ENCODE peak calls at places on chromosomes 12 and 14, in ten cellular contexts. M is left lung; N is A549; P is CD4-positive, CD25-positive, alpha-beta regulatory T cell; Y is mesendoderm; E is epithelial cell of prostate; Z is WERI-Rb-1; C is suprapubic skin; B is neural progenitor cell; R is CD8-positive, alpha-beta memory T cell. V is an unnamed sample.

GRCh38 chr14:84343637-84344036 is 1186.3 kb upstream of the FLRT2 start:
- DNase-seq in M (no peak), N (no peak), P (no peak), Y (no peak), E (no peak), Z (no peak), C (no peak), B (no peak), R (no peak), V (no peak)

GRCh38 chr12:89252284-89252683 is 100.0 kb downstream of the DUSP6 start:
- DNase-seq in M (no peak), N (no peak), P (no peak), Y (no peak), E (peak; percentile 66), Z (no peak), C (no peak), B (no peak), R (no peak), V (no peak)

GRCh38 chr14:67573268-67574010 is 26.6 kb downstream of the PIGH start:
- DNase-seq in M (no peak), N (no peak), P (no peak), Y (no peak), E (no peak), Z (no peak), C (peak; percentile 56), B (no peak), R (no peak), V (no peak)

GRCh38 chr14:101961746-101962502 is 2.4 kb upstream of the DYNC1H1 start:
- DNase-seq in M (no peak), N (no peak), P (no peak), Y (no peak), E (no peak), Z (no peak), C (no peak), B (no peak), R (no peak), V (no peak)

GRCh38 chr12:115093261-115093660 is 409.3 kb upstream of the TBX3 start:
- DNase-seq in M (no peak), N (no peak), P (no peak), Y (no peak), E (no peak), Z (no peak), C (no peak), B (no peak), R (no peak), V (no peak)

GRCh38 chr12:20184514-20184913 is 183.8 kb upstream of the PDE3A start:
- DNase-seq in M (no peak), N (no peak), P (no peak), Y (no peak), E (no peak), Z (no peak), C (no peak), B (no peak), R (no peak), V (no peak)

GRCh38 chr12:263574-263973 is 938 bp upstream of the SLC6A13 start:
- DNase-seq in M (no peak), N (peak; percentile 20), P (no peak), Y (no peak), E (no peak), Z (no peak), C (no peak), B (no peak), R (no peak), V (peak; percentile 5)

GRCh38 chr12:6250343-6250742 is 50.1 kb downstream of the CD9 start:
- DNase-seq in M (no peak), N (no peak), P (no peak), Y (no peak), E (no peak), Z (peak; percentile 71), C (no peak), B (peak; percentile 37), R (no peak), V (no peak)

GRCh38 chr14:97878727-97879126 is 1081.5 kb downstream of the VRK1 start:
- DNase-seq in M (no peak), N (no peak), P (peak; percentile 23), Y (no peak), E (no peak), Z (no peak), C (no peak), B (no peak), R (no peak), V (peak; percentile 20)

GRCh38 chr14:70827366-70828151 is 18.2 kb upstream of the MAP3K9 start:
- DNase-seq in M (no peak), N (no peak), P (no peak), Y (no peak), E (no peak), Z (no peak), C (no peak), B (no peak), R (no peak), V (no peak)

GRCh38 chr14:23492618-23493272 is 23.2 kb downstream of the NGDN start:
- DNase-seq in M (no peak), N (no peak), P (no peak), Y (peak; percentile 18), E (no peak), Z (no peak), C (no peak), B (no peak), R (no peak), V (no peak)

GRCh38 chr14:45610303-45610702 is 357.3 kb upstream of the MIS18BP1 start:
- DNase-seq in M (no peak), N (peak; percentile 1), P (no peak), Y (peak; percentile 16), E (peak; percentile 6), Z (peak; percentile 12), C (no peak), B (peak; percentile 39), R (no peak), V (peak; percentile 12)

GRCh38 chr12:22687677-22688076 is 62.7 kb downstream of the ETNK1 start:
- DNase-seq in M (no peak), N (no peak), P (no peak), Y (no peak), E (no peak), Z (no peak), C (no peak), B (no peak), R (no peak), V (no peak)

GRCh38 chr12:88052686-88053085 is 23.5 kb upstream of the C12orf50 start:
- DNase-seq in M (no peak), N (peak; percentile 71), P (peak; percentile 10), Y (peak; percentile 62), E (no peak), Z (peak; percentile 39), C (no peak), B (peak; percentile 53), R (no peak), V (no peak)

GRCh38 chr14:84520711-84521338 is 1009.1 kb upstream of the FLRT2 start:
- DNase-seq in M (no peak), N (no peak), P (no peak), Y (no peak), E (no peak), Z (no peak), C (no peak), B (no peak), R (no peak), V (no peak)

GRCh38 chr14:61525293-61526011 is 169.9 kb upstream of the HIF1A start:
- DNase-seq in M (peak; percentile 84), N (peak; percentile 88), P (no peak), Y (peak; percentile 46), E (peak; percentile 100), Z (no peak), C (no peak), B (no peak), R (peak; percentile 36), V (peak; percentile 86)

GRCh38 chr12:95230313-95230712 is 12.7 kb downstream of the VEZT start:
- DNase-seq in M (no peak), N (no peak), P (no peak), Y (no peak), E (no peak), Z (no peak), C (no peak), B (no peak), R (no peak), V (no peak)
- H3K27ac ChIP-seq in M (peak overlapping the region; percentile 5), N (peak overlapping the region; percentile 83), P (no peak overlapping the region), Y (no peak overlapping the region), E (peak overlapping the region; percentile 4), Z (no peak overlapping the region), C (no peak overlapping the region), B (peak overlapping the region; percentile 11), R (no peak overlapping the region), V (no peak overlapping the region)

DNA sequence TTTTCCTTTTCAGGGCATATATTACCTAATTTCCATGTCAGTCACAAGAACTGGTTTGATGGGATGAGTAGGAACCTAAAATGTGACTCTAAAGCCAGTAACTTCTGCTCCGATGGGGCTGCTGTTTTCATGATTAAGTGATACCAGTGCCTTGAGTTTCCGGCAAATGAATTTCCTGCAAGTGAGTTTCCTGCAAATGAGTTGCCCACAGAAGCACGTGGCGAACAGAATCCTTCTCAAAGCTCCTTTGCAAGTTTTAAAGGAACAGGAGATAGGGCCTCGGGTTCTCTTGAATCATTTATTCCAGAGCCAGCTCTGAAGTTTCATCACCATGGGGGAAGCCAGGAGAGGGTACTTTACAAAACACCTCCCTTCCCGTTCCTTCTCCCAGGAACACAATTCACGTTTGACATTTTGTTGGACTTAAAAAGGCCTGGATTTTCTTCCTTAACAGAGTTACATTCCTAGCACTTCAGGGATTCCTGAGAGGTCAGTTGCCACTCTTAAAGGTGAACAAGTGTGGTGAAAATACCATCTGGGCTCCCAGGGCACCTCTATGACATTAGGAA is 2.2 kb upstream of the PPTC7 start:
- DNase-seq in M (no peak), N (no peak), P (peak; percentile 24), Y (peak; percentile 26), E (no peak), Z (no peak), C (no peak), B (peak; percentile 44), R (no peak), V (no peak)
- H3K27ac ChIP-seq in M (peak overlapping the region; percentile 75), N (no peak overlapping the region), P (peak overlapping the region; percentile 66), Y (no peak overlapping the region), E (peak overlapping the region; percentile 53), Z (no peak overlapping the region), C (peak overlapping the region; percentile 66), B (peak overlapping the region; percentile 23), R (no peak overlapping the region), V (no peak overlapping the region)

DNA sequence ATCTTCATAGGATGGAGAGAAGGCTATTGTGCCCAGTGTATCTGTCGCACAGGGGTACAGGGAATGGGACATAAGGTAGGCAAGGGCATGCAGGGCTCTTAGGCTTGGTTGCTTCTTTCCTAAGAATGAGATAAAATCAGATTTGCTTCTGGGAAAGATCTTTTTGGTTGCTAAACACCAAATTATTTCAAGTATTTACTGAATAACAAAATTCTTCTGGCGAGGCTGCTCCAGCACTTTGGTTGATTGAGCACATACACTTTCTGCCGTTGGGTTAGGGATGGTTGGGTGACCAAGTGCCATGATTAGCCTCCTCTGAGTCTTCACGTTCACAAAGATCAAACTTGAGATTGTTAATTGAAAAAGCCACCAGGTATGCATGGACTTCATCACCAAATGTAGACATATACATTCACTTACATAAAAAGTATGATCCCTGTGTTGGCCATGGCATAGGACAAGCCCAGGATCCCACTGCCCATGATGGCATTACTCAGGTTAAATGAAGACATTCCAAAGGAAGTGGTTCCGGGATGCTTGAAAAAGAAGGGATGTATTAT is 38.2 kb downstream of the SLC38A4 start:
- DNase-seq in M (no peak), N (no peak), P (no peak), Y (no peak), E (no peak), Z (no peak), C (no peak), B (no peak), R (no peak), V (no peak)
- H3K27ac ChIP-seq in M (no peak overlapping the region), N (no peak overlapping the region), P (no peak overlapping the region), Y (no peak overlapping the region), E (peak overlapping the region; percentile 42), Z (no peak overlapping the region), C (no peak overlapping the region), B (no peak overlapping the region), R (no peak overlapping the region), V (no peak overlapping the region)

GRCh38 chr12:93638954-93639353 is 38.2 kb upstream of the CRADD start:
- DNase-seq in M (no peak), N (no peak), P (no peak), Y (no peak), E (no peak), Z (peak; percentile 47), C (no peak), B (no peak), R (no peak), V (no peak)
- H3K27ac ChIP-seq in M (no peak overlapping the region), N (no peak overlapping the region), P (no peak overlapping the region), Y (no peak overlapping the region), E (no peak overlapping the region), Z (no peak overlapping the region), C (no peak overlapping the region), B (no peak overlapping the region), R (no peak overlapping the region), V (no peak overlapping the region)